ENCODE peak calls at places on chromosome 12, in five cellular contexts. One of them, this sample, is unnamed.

GRCh38 chr12:108594-108993 is 42.0 kb downstream of the IQSEC3 start:
- DNase-seq in small intestine: no peak
- DNase-seq in foreskin fibroblast: no peak
- DNase-seq in AG10803: no peak
- DNase-seq in neural progenitor cell: no peak
- DNase-seq in this sample: no peak

GRCh38 chr12:76029982-76030377 is 1.6 kb downstream of the PHLDA1 start:
- DNase-seq in small intestine: no peak
- DNase-seq in foreskin fibroblast: no peak
- DNase-seq in neural progenitor cell: peak
- DNase-seq in AG10803: peak
- DNase-seq in this sample: peak

GRCh38 chr12:2868986-2869385 is 8.0 kb downstream of the FOXM1 start:
- DNase-seq in small intestine: no peak
- DNase-seq in AG10803: peak
- DNase-seq in neural progenitor cell: no peak
- DNase-seq in foreskin fibroblast: no peak
- DNase-seq in this sample: no peak

GRCh38 chr12:44875417-44875953 is 630 bp downstream of the NELL2 start:
- DNase-seq in AG10803: no peak
- DNase-seq in small intestine: peak
- DNase-seq in neural progenitor cell: peak
- DNase-seq in foreskin fibroblast: no peak
- DNase-seq in this sample: no peak

GRCh38 chr12:6443361-6443983 is 1.3 kb upstream of the CD27 start:
- DNase-seq in AG10803: no peak
- DNase-seq in foreskin fibroblast: no peak
- DNase-seq in neural progenitor cell: no peak
- DNase-seq in small intestine: no peak
- DNase-seq in this sample: no peak

GRCh38 chr12:29599397-29599796 is 101.9 kb upstream of the OVCH1 start:
- DNase-seq in neural progenitor cell: no peak
- DNase-seq in foreskin fibroblast: no peak
- DNase-seq in small intestine: no peak
- DNase-seq in AG10803: no peak
- DNase-seq in this sample: peak

GRCh38 chr12:26274441-26275312 is 79.3 kb downstream of the SSPN start:
- DNase-seq in foreskin fibroblast: peak
- DNase-seq in neural progenitor cell: peak
- DNase-seq in AG10803: peak
- DNase-seq in small intestine: peak
- DNase-seq in this sample: peak

GRCh38 chr12:66035289-66035961 is 95.1 kb downstream of the LLPH start:
- DNase-seq in foreskin fibroblast: peak
- DNase-seq in small intestine: peak
- DNase-seq in AG10803: peak
- DNase-seq in neural progenitor cell: peak
- DNase-seq in this sample: peak

GRCh38 chr12:122523280-122523679 is 3.5 kb downstream of the RSRC2 start:
- DNase-seq in foreskin fibroblast: peak
- DNase-seq in small intestine: no peak
- DNase-seq in neural progenitor cell: no peak
- DNase-seq in AG10803: peak
- DNase-seq in this sample: peak

GRCh38 chr12:84911331-84912190 is 1.0 kb downstream of the SLC6A15 start:
- DNase-seq in AG10803: peak
- DNase-seq in small intestine: peak
- DNase-seq in foreskin fibroblast: peak
- DNase-seq in neural progenitor cell: peak
- DNase-seq in this sample: peak

GRCh38 chr12:11812558-11813421 is 163.3 kb downstream of the ETV6 start:
- DNase-seq in small intestine: no peak
- DNase-seq in neural progenitor cell: peak
- DNase-seq in AG10803: peak
- DNase-seq in foreskin fibroblast: no peak
- DNase-seq in this sample: peak

GRCh38 chr12:112967306-112967705 is 11.0 kb upstream of the OAS2 start:
- DNase-seq in neural progenitor cell: no peak
- DNase-seq in small intestine: no peak
- DNase-seq in AG10803: no peak
- DNase-seq in foreskin fibroblast: no peak
- DNase-seq in this sample: no peak

GRCh38 chr12:67789266-67789665 is 140.7 kb downstream of the DYRK2 start:
- DNase-seq in foreskin fibroblast: no peak
- DNase-seq in small intestine: no peak
- DNase-seq in AG10803: no peak
- DNase-seq in neural progenitor cell: no peak
- DNase-seq in this sample: no peak

GRCh38 chr12:14769837-14770494 is 33.3 kb downstream of the WBP11 start:
- DNase-seq in AG10803: peak
- DNase-seq in neural progenitor cell: peak
- DNase-seq in small intestine: peak
- DNase-seq in foreskin fibroblast: peak
- DNase-seq in this sample: peak

DNA sequence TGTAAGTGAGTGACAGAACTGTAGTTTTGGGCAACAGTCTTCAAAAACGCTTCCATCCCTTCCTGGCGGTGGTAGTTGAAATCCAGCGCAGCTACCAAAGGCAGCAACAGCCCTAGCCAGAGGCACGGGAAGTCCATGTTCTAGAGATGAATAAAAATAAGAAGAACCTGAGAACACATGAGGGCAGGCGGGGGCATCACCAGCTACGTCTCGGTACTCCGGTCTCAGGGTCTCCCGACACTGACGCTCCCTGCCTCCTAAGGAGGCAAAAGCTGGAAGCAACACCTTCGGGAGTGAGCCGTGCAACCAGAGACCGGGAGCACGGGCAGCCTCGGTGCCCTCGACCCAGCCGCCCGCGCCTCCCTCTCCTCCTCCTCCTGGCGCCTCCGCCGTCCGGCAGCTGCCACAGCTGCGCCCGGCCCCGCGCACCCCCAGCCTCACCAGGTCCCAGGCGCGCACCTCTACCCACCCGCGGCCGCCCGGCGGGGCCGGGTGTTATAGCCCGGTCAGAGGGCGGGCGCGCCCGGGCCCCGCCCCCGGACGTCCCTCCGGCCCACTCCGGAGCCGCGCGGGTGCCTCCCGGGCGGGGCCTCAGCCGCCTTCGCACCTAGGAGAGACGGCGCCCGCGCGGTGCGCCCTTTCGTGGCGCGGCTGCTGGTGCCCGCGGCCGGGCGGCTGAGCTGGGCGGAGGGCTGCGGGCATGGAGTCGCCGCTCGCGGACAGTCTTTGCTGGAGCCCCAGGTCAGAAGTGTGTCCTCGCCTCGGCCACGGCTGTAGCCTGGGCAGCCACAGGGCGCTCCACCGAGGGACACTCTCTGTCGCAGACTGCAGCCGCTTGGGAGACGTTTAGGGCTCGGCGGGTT is at the start of gene CPM:
- DNase-seq in small intestine: peak
- DNase-seq in AG10803: peak
- DNase-seq in neural progenitor cell: peak
- DNase-seq in foreskin fibroblast: peak
- DNase-seq in this sample: peak
- H3K4me3 ChIP-seq in small intestine: peak
- H3K4me3 ChIP-seq in AG10803: peak
- H3K4me3 ChIP-seq in neural progenitor cell: peak
- H3K4me3 ChIP-seq in foreskin fibroblast: peak
- H3K4me3 ChIP-seq in this sample: peak

DNA sequence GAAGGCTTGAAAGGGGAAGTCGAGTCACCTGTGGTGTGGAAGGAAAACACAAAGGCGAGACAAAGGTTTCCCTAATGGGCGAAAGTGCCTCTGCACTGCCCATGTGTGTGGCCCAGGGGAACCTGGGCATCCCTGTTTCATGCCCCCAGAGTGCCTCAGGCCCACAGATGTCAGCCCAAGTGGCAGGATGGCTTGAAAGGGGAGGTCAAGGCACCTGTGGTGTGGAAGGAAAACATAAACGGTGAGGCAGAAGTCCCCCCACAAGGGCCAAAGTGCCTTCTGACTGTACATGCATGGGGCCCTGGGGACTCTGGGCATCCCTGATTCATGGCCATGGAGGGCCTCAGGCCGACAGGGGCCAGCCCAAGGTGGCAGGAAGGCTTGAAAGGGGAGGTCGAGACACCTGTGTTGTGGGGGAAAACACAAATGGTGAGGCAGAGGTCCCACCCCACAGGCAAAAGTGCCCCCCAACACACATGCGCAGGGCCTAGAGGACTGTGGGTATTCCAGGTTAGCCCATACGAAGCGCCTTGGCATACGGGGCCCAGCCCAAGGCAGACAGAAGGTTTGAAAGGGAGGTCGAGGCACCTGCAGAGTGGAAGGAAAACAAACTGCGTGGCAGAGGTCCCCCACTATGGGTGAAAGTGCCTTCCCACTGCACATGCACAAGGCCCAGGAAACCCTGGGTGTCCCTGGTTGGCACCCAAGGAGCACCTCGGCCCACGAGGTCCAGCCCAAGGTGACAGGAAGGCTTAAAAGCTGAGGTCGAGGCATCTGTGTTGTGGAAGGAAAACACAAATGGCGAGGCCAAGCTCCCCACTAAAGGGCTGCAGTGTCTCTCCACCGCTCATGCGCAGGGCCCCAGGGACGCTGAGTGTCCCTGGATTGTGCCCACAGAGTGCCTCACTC is 382.3 kb downstream of the ALG10 start:
- DNase-seq in neural progenitor cell: no peak
- DNase-seq in foreskin fibroblast: no peak
- DNase-seq in AG10803: no peak
- DNase-seq in small intestine: no peak
- DNase-seq in this sample: no peak
- H3K4me3 ChIP-seq in neural progenitor cell: no peak
- H3K4me3 ChIP-seq in foreskin fibroblast: no peak
- H3K4me3 ChIP-seq in AG10803: no peak
- H3K4me3 ChIP-seq in small intestine: no peak
- H3K4me3 ChIP-seq in this sample: no peak

GRCh38 chr12:70657621-70658286 is 20.5 kb upstream of the PTPRB start:
- DNase-seq in AG10803: no peak
- DNase-seq in small intestine: no peak
- DNase-seq in foreskin fibroblast: no peak
- DNase-seq in neural progenitor cell: no peak
- DNase-seq in this sample: no peak

GRCh38 chr12:70659077-70659606 is 21.9 kb upstream of the PTPRB start:
- DNase-seq in small intestine: no peak
- DNase-seq in foreskin fibroblast: no peak
- DNase-seq in neural progenitor cell: no peak
- DNase-seq in AG10803: no peak
- DNase-seq in this sample: no peak

GRCh38 chr12:70661762-70662161 is 24.5 kb upstream of the PTPRB start:
- DNase-seq in foreskin fibroblast: peak
- DNase-seq in small intestine: no peak
- DNase-seq in AG10803: peak
- DNase-seq in neural progenitor cell: no peak
- DNase-seq in this sample: no peak

GRCh38 chr12:70660620-70661219 is 23.5 kb upstream of the PTPRB start:
- DNase-seq in foreskin fibroblast: peak
- DNase-seq in AG10803: peak
- DNase-seq in small intestine: no peak
- DNase-seq in neural progenitor cell: no peak
- DNase-seq in this sample: no peak

GRCh38 chr12:70660002-70660604 is 22.9 kb upstream of the PTPRB start:
- DNase-seq in neural progenitor cell: no peak
- DNase-seq in foreskin fibroblast: no peak
- DNase-seq in AG10803: no peak
- DNase-seq in small intestine: no peak
- DNase-seq in this sample: no peak
- H3K4me3 ChIP-seq in neural progenitor cell: no peak
- H3K4me3 ChIP-seq in foreskin fibroblast: no peak
- H3K4me3 ChIP-seq in AG10803: no peak
- H3K4me3 ChIP-seq in small intestine: no peak
- H3K4me3 ChIP-seq in this sample: no peak

DNA sequence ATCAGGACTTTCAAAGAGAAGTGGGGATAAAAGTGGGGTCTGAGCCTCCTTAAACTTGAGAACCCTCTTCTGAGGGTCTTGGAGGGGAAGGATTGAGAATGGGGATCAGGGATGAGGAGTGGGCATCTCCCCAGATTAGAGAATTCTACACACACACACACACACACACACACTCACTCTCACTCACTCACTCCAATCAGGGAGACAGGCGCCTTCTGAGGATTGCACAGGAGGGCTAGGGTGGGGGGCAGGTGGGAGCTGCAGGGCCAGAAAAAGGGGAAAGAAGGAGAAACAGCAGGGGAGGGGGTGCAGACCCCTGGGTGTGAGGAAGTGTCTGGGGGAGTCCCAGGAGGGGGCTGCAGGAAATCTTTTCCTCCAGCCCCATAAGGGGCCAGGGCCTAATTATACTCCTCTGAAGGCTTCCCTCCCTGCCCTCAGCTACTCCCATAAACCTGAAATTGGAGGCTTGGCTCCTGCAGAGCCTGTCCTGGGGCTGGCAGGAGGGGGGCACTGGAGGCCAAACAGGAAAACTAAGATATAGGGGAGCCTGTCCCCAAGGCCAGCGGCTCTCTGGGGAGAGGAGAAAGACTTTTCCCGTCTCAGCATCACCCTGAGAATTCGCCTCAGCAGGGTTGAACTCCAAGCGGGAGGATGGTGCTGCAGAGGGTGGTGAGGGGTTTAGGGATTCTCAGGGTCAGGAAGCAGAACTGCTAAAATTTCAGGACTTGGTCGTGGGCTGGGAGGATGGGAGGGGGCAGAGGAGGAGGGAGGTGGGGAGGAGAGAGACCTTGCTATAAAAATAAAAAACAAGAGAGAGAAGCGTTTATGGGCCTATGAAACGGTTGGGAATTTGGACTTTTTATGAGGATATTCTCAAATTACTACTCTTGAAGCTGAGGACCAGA is 1.6 kb downstream of the HOXC9 start:
- DNase-seq in small intestine: no peak
- DNase-seq in foreskin fibroblast: no peak
- DNase-seq in AG10803: no peak
- DNase-seq in neural progenitor cell: no peak
- DNase-seq in this sample: no peak
- H3K4me3 ChIP-seq in small intestine: no peak
- H3K4me3 ChIP-seq in foreskin fibroblast: peak
- H3K4me3 ChIP-seq in AG10803: peak
- H3K4me3 ChIP-seq in neural progenitor cell: no peak
- H3K4me3 ChIP-seq in this sample: no peak

GRCh38 chr12:51974646-51975045 is 23.1 kb downstream of the ACVR1B start:
- DNase-seq in small intestine: no peak
- DNase-seq in foreskin fibroblast: no peak
- DNase-seq in neural progenitor cell: no peak
- DNase-seq in AG10803: no peak
- DNase-seq in this sample: peak

GRCh38 chr12:51975196-51975595 is 23.7 kb downstream of the ACVR1B start:
- DNase-seq in foreskin fibroblast: no peak
- DNase-seq in AG10803: no peak
- DNase-seq in neural progenitor cell: no peak
- DNase-seq in small intestine: no peak
- DNase-seq in this sample: no peak

GRCh38 chr12:51972424-51972812 is 20.9 kb downstream of the ACVR1B start:
- DNase-seq in foreskin fibroblast: no peak
- DNase-seq in AG10803: no peak
- DNase-seq in small intestine: no peak
- DNase-seq in neural progenitor cell: no peak
- DNase-seq in this sample: peak

GRCh38 chr12:51972849-51973273 is 21.4 kb downstream of the ACVR1B start:
- DNase-seq in AG10803: peak
- DNase-seq in neural progenitor cell: no peak
- DNase-seq in foreskin fibroblast: no peak
- DNase-seq in small intestine: peak
- DNase-seq in this sample: peak

GRCh38 chr12:51973560-51973959 is 22.1 kb downstream of the ACVR1B start:
- DNase-seq in AG10803: peak
- DNase-seq in neural progenitor cell: no peak
- DNase-seq in small intestine: no peak
- DNase-seq in foreskin fibroblast: no peak
- DNase-seq in this sample: no peak
- H3K4me3 ChIP-seq in AG10803: no peak
- H3K4me3 ChIP-seq in neural progenitor cell: no peak
- H3K4me3 ChIP-seq in small intestine: no peak
- H3K4me3 ChIP-seq in foreskin fibroblast: no peak
- H3K4me3 ChIP-seq in this sample: no peak